ENCODE peak calls at places on chromosomes 6 and 20, in eight cellular contexts. O, U, N, V, X, J, G and P are unnamed samples.

GRCh38 chr20:1569417-1569861 is 11.9 kb upstream of the SIRPD start:
- DNase-seq in V (no peak), U (no peak), J (peak), G (no peak), O (no peak), N (no peak), X (peak), P (no peak)

GRCh38 chr20:21339499-21339898 is 36.4 kb downstream of the XRN2 start:
- DNase-seq in X (no peak), U (no peak), O (no peak), J (peak), V (no peak), N (no peak), G (no peak), P (no peak)

GRCh38 chr20:46715292-46715756 is 5.9 kb downstream of the SLC2A10 start:
- DNase-seq in V (no peak), O (no peak), U (no peak), G (no peak), J (peak), N (no peak), X (no peak), P (no peak)

GRCh38 chr6:83417880-83418663 is 12.8 kb downstream of the ME1 start:
- DNase-seq in X (no peak), U (no peak), V (no peak), J (peak), N (no peak), O (no peak), G (peak), P (no peak)

GRCh38 chr6:104855507-104855906 is 4.2 kb downstream of the HACE1 start:
- DNase-seq in O (no peak), X (no peak), U (no peak), N (no peak), J (peak), V (no peak), G (no peak), P (no peak)

GRCh38 chr6:15816661-15817060 is 153.8 kb upstream of the DTNBP1 start:
- DNase-seq in O (no peak), X (no peak), N (no peak), J (no peak), U (no peak), V (no peak), G (no peak), P (no peak)

GRCh38 chr20:44253528-44253927 is 6.4 kb downstream of the GDAP1L1 start:
- DNase-seq in V (no peak), X (no peak), G (no peak), N (no peak), U (no peak), J (no peak), O (peak), P (no peak)

GRCh38 chr6:26304213-26305096 is 60.5 kb upstream of the BTN3A2 start:
- DNase-seq in O (no peak), J (peak), N (no peak), U (no peak), X (no peak), V (no peak), G (peak), P (no peak)

GRCh38 chr6:117711369-117711768 is 36.1 kb downstream of the NUS1 start:
- DNase-seq in O (no peak), V (no peak), N (no peak), X (no peak), G (peak), U (no peak), J (no peak), P (no peak)

GRCh38 chr6:26475823-26476729 is 18.3 kb downstream of the BTN2A1 start:
- DNase-seq in G (no peak), U (no peak), O (no peak), J (peak), V (no peak), N (no peak), X (no peak), P (no peak)

GRCh38 chr6:13462380-13463326 is 24.7 kb downstream of the GFOD1 start:
- DNase-seq in O (no peak), G (peak), V (no peak), N (no peak), J (no peak), X (no peak), U (no peak), P (no peak)

GRCh38 chr6:26501482-26501986 is 1.4 kb downstream of the BTN1A1 start:
- DNase-seq in N (peak), J (peak), U (peak), O (peak), V (no peak), X (peak), G (no peak), P (no peak)

GRCh38 chr6:29723666-29724588 is 693 bp downstream of the HLA-F start:
- DNase-seq in X (peak), G (peak), V (no peak), N (peak), U (peak), O (peak), J (no peak), P (no peak)

GRCh38 chr20:47262365-47263013 is 94.0 kb downstream of the ZMYND8 start:
- DNase-seq in J (peak), V (no peak), X (no peak), G (peak), N (no peak), U (no peak), O (peak), P (no peak)

GRCh38 chr6:4522453-4522852 is 253.8 kb upstream of the CDYL start:
- DNase-seq in V (no peak), N (no peak), G (no peak), U (no peak), O (no peak), X (no peak), J (no peak), P (no peak)